ENCODE peak calls at places on chromosomes 11 and 22, in four cellular contexts. O is M059J, S is activated gamma-delta T cell, R is PC-3. Q is an unnamed sample.

GRCh38 chr22:30694171-30694637 is 470 bp upstream of the OSBP2 start:
- DNase-seq in O (peak; percentile 45), S (peak; percentile 30), R (peak; percentile 44), Q (peak; percentile 18)

GRCh38 chr11:128500488-128500887 is 86.9 kb downstream of the ETS1 start:
- DNase-seq in O (no peak), S (no peak), R (no peak), Q (no peak)

GRCh38 chr11:67314218-67314617 is 10.9 kb downstream of the SSH3 start:
- DNase-seq in O (no peak), S (no peak), R (no peak), Q (no peak)

GRCh38 chr22:17705565-17706450 is 67.3 kb downstream of the BCL2L13 start:
- DNase-seq in O (peak; percentile 73), S (no peak), R (peak; percentile 55), Q (no peak)

GRCh38 chr11:69217276-69218105 is 61.8 kb downstream of the SMIM38 start:
- DNase-seq in O (no peak), S (no peak), R (no peak), Q (no peak)

GRCh38 chr11:2529636-2530035 is 84.8 kb downstream of the KCNQ1 start:
- DNase-seq in O (no peak), S (no peak), R (no peak), Q (no peak)

GRCh38 chr11:76655466-76656086 is 15.0 kb downstream of the LRRC32 start:
- DNase-seq in O (no peak), S (no peak), R (no peak), Q (no peak)

GRCh38 chr11:119377961-119378667 is 3.4 kb downstream of the USP2 start:
- DNase-seq in O (no peak), S (no peak), R (no peak), Q (no peak)

GRCh38 chr11:126132319-126132718 is 69.7 kb upstream of the CDON start:
- DNase-seq in O (peak; percentile 69), S (no peak), R (peak; percentile 84), Q (peak; percentile 67)

GRCh38 chr11:60121259-60121658 is 32.8 kb downstream of the MS4A2 start:
- DNase-seq in O (peak; percentile 49), S (no peak), R (no peak), Q (no peak)

GRCh38 chr11:102187416-102188125 is 77.3 kb downstream of the YAP1 start:
- DNase-seq in O (no peak), S (no peak), R (no peak), Q (no peak)

GRCh38 chr11:2474059-2474901 is 29.5 kb downstream of the KCNQ1 start:
- DNase-seq in O (no peak), S (no peak), R (no peak), Q (no peak)

GRCh38 chr11:64963072-64963631 is 8.8 kb downstream of the MAJIN start:
- DNase-seq in O (no peak), S (no peak), R (no peak), Q (no peak)

GRCh38 chr11:73661035-73661628 is 14.8 kb downstream of the PLEKHB1 start:
- DNase-seq in O (peak; percentile 79), S (peak; percentile 56), R (peak; percentile 97), Q (peak; percentile 95)

GRCh38 chr11:12216542-12217422 is 106.4 kb downstream of the MICAL2 start:
- DNase-seq in O (no peak), S (no peak), R (no peak), Q (no peak)

GRCh38 chr11:88604255-88604654 is 266.7 kb upstream of the CTSC start:
- DNase-seq in O (peak; percentile 31), S (no peak), R (peak; percentile 36), Q (no peak)

GRCh38 chr11:100855466-100856067 is 168.5 kb downstream of the ARHGAP42 start:
- DNase-seq in O (peak; percentile 62), S (no peak), R (peak; percentile 86), Q (peak; percentile 27)

GRCh38 chr11:16791494-16791961 is 53.1 kb downstream of the C11orf58 start:
- DNase-seq in O (peak; percentile 98), S (no peak), R (peak; percentile 88), Q (peak; percentile 84)

Q was measured in RWPE1.